ENCODE peak calls at places on chromosomes 3 and 15, in four cellular contexts. E is CD4-positive, alpha-beta T cell; S is H4; Y is activated T-cell treated with anti-CD3 and anti-CD28 coated beads for 1 hour. U is an unnamed sample.

GRCh38 chr15:61702224-61703120 is 357.8 kb downstream of the VPS13C start:
- DNase-seq in E (no peak), S (no peak), Y (no peak), U (no peak)

GRCh38 chr3:127694467-127695215 is 21.9 kb downstream of the ABTB1 start:
- DNase-seq in E (peak), S (peak), Y (peak), U (peak)

GRCh38 chr3:57709559-57709958 is 16.7 kb upstream of the DENND6A start:
- DNase-seq in E (no peak), S (no peak), Y (no peak), U (no peak)

GRCh38 chr3:129611812-129612349 is 5.4 kb upstream of the PLXND1 start:
- DNase-seq in E (no peak), S (no peak), Y (no peak), U (no peak)

GRCh38 chr3:179082416-179082815 is 10.8 kb upstream of the ZMAT3 start:
- DNase-seq in E (no peak), S (no peak), Y (no peak), U (no peak)

GRCh38 chr3:197423376-197423775 is 125.0 kb upstream of the DLG1 start:
- DNase-seq in E (no peak), S (no peak), Y (no peak), U (no peak)

GRCh38 chr15:23578521-23579150 is 13.2 kb downstream of the MKRN3 start:
- DNase-seq in E (no peak), S (no peak), Y (no peak), U (no peak)

GRCh38 chr3:67605377-67605776 is 49.0 kb downstream of the SUCLG2 start:
- DNase-seq in E (no peak), S (no peak), Y (no peak), U (no peak)

GRCh38 chr3:65712156-65712555 is 326.6 kb downstream of the MAGI1 start:
- DNase-seq in E (no peak), S (no peak), Y (no peak), U (no peak)

GRCh38 chr15:34754674-34755418 is at the start of gene GJD2:
- DNase-seq in E (no peak), S (no peak), Y (no peak), U (no peak)

GRCh38 chr3:108461641-108462040 is 48.8 kb downstream of the MYH15 start:
- DNase-seq in E (no peak), S (no peak), Y (no peak), U (no peak)

GRCh38 chr3:45958333-45958791 is 15.1 kb downstream of the CXCR6 start:
- DNase-seq in E (no peak), S (no peak), Y (no peak), U (no peak)

GRCh38 chr3:62493116-62493801 is 119.9 kb upstream of the FEZF2 start:
- DNase-seq in E (no peak), S (no peak), Y (no peak), U (no peak)

GRCh38 chr15:62834686-62835279 is 207.8 kb upstream of the TPM1 start:
- DNase-seq in E (no peak), S (no peak), Y (no peak), U (no peak)

GRCh38 chr3:107208100-107208499 is 169.1 kb upstream of the CCDC54 start:
- DNase-seq in E (no peak), S (peak), Y (no peak), U (no peak)

GRCh38 chr3:120420360-120420759 is 30.4 kb downstream of the FSTL1 start:
- DNase-seq in E (no peak), S (no peak), Y (no peak), U (no peak)

U was measured in T-helper 17 cell.